ENCODE peak calls at places on chromosomes 12 and 14, in seven cellular contexts. M is breast epithelium, I is progenitor cell of endocrine pancreas, W is HFFc6, G is right lobe of liver, U is coronary artery, N is pancreas. F is an unnamed sample.

GRCh38 chr14:95353007-95353406 is 33.3 kb upstream of the CLMN start:
- DNase-seq in M (no peak), I (no peak), W (no peak), G (no peak), U (no peak), N (no peak), F (no peak)

GRCh38 chr14:88380405-88380804 is 5.1 kb upstream of the SPATA7 start:
- DNase-seq in M (no peak), I (no peak), W (no peak), G (no peak), U (no peak), N (no peak), F (no peak)

GRCh38 chr12:92431146-92431545 is 271.6 kb upstream of the PLEKHG7 start:
- DNase-seq in M (no peak), I (no peak), W (no peak), G (peak; percentile 27), U (no peak), N (no peak), F (no peak)

GRCh38 chr12:59570134-59570533 is 25.7 kb upstream of the SLC16A7 start:
- DNase-seq in M (no peak), I (no peak), W (peak; percentile 50), G (no peak), U (no peak), N (no peak), F (no peak)

GRCh38 chr14:52351561-52352491 is 37.7 kb downstream of the PTGER2 start:
- DNase-seq in M (no peak), I (no peak), W (peak; percentile 73), G (no peak), U (no peak), N (no peak), F (no peak)

GRCh38 chr14:52977798-52978197 is 26.9 kb upstream of the FERMT2 start:
- DNase-seq in M (no peak), I (no peak), W (no peak), G (no peak), U (no peak), N (peak; percentile 61), F (no peak)

GRCh38 chr12:132165584-132165983 is 21.3 kb downstream of the NOC4L start:
- DNase-seq in M (no peak), I (no peak), W (no peak), G (no peak), U (no peak), N (no peak), F (no peak)

GRCh38 chr14:31439554-31439953 is 17.8 kb downstream of the DTD2 start:
- DNase-seq in M (no peak), I (no peak), W (no peak), G (no peak), U (no peak), N (no peak), F (no peak)

GRCh38 chr12:113224955-113225354 is 3.7 kb downstream of the TPCN1 start:
- DNase-seq in M (no peak), I (no peak), W (no peak), G (no peak), U (no peak), N (no peak), F (no peak)

GRCh38 chr14:104967414-104968152 is 10.6 kb downstream of the AHNAK2 start:
- DNase-seq in M (no peak), I (no peak), W (no peak), G (no peak), U (no peak), N (peak; percentile 23), F (no peak)
- TF ChIP-seq CTCF in M (no peak), I (no peak), W (no peak), G (no peak), U (no peak), N (no peak), F (no peak)

GRCh38 chr12:42370013-42370412 is 44.0 kb downstream of the PPHLN1 start:
- DNase-seq in M (no peak), I (no peak), W (no peak), G (no peak), U (no peak), N (no peak), F (no peak)

GRCh38 chr12:42373669-42374068 is 47.7 kb downstream of the PPHLN1 start:
- DNase-seq in M (no peak), I (no peak), W (no peak), G (no peak), U (no peak), N (no peak), F (no peak)

DNA sequence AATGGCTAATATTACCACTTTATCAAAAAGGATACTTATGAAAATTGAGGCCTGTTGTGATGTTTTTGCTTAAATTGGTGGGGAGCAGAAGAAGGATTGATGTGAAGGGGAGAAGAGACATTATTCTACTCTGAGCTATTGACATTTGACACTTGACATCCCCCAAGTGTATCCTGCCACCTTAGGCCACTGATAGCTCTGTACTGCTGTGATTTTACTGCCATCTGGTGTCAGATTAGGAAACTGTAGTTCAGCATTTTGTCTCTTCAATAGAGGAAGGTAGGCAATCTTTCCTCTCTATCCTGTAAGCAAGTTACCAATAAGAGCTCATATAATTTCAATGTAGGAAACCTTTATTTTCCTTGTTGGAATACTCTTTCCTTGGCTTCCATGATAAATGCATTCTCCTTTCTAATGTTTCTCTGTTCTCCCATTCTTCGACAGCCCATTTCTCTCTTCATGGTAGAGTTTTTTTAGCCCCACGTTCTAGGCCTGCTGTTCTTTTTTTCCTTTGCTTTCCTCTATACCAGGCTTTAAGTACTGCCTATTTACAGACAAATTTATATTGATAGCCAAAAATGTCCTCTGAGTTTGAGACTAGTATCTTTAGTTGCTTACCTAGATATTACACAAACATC is 46.3 kb downstream of the PPHLN1 start:
- DNase-seq in M (no peak), I (no peak), W (peak; percentile 43), G (no peak), U (no peak), N (no peak), F (no peak)
- TF ChIP-seq CTCF in M (peak; percentile 42), I (peak; percentile 68), W (peak; percentile 86), G (peak; percentile 65), U (peak; percentile 45), N (no peak), F (peak; percentile 84)

GRCh38 chr14:61252354-61253063 is 28.6 kb downstream of the TMEM30B start:
- DNase-seq in M (peak; percentile 65), I (peak; percentile 54), W (peak; percentile 95), G (peak; percentile 47), U (no peak), N (peak; percentile 75), F (peak; percentile 24)
- TF ChIP-seq CTCF in M (peak; percentile 82), I (peak; percentile 87), W (peak; percentile 94), G (peak; percentile 86), U (peak; percentile 61), N (peak; percentile 37), F (peak; percentile 96)

GRCh38 chr12:84877340-84877739 is 35.3 kb downstream of the SLC6A15 start:
- DNase-seq in M (no peak), I (no peak), W (no peak), G (no peak), U (no peak), N (no peak), F (no peak)

GRCh38 chr12:84875241-84875640 is 37.4 kb downstream of the SLC6A15 start:
- DNase-seq in M (no peak), I (no peak), W (no peak), G (no peak), U (no peak), N (no peak), F (no peak)

GRCh38 chr12:84874125-84874824 is 38.3 kb downstream of the SLC6A15 start:
- DNase-seq in M (no peak), I (no peak), W (peak; percentile 57), G (no peak), U (no peak), N (no peak), F (no peak)

DNA sequence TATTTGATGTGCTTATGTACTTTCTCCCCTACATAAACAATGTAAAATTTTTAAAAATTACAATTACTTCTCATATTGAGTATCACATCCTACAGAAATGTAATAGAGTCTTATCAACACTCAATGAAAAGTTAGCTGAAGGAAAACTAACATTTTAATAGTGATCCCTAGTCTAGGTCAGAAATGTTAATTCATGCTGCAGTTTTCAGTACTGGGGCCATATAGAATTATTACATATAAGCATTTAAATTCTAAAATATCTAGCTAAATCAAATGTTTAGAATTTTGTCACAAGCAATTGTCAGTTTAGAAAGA is 37.8 kb downstream of the SLC6A15 start:
- DNase-seq in M (no peak), I (no peak), W (no peak), G (no peak), U (no peak), N (no peak), F (no peak)
- TF ChIP-seq CTCF in M (no peak), I (no peak), W (peak; percentile 36), G (no peak), U (no peak), N (no peak), F (no peak)

GRCh38 chr14:106694638-106695393 is 1168.4 kb downstream of the TMEM121 start:
- DNase-seq in M (no peak), I (no peak), W (no peak), G (no peak), U (no peak), N (no peak), F (no peak)
- TF ChIP-seq CTCF in M (no peak), I (no peak), W (no peak), G (peak; percentile 5), U (no peak), N (no peak), F (peak; percentile 30)

DNA sequence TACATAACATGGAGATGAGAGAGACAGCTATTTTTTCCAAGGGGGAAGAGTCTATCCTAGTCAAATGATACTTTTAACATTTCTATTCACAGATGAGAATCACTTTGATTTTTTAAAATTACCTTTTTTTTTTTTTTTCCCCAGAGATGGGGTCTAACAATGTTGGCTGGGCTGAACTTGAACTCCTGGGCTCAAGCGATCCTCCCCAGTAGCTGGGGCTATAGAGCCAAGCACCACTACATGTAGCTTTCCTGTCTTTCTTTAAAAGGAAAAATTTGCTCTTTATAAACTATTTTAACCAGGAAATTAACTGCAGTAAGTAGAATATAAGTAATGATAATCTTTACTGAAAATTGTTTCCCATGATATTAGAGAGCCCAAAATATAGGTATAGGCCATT is 3.3 kb downstream of the PRICKLE1 start:
- DNase-seq in M (no peak), I (no peak), W (no peak), G (no peak), U (no peak), N (no peak), F (no peak)
- TF ChIP-seq CTCF in M (no peak), I (no peak), W (peak; percentile 15), G (no peak), U (no peak), N (no peak), F (no peak)

DNA sequence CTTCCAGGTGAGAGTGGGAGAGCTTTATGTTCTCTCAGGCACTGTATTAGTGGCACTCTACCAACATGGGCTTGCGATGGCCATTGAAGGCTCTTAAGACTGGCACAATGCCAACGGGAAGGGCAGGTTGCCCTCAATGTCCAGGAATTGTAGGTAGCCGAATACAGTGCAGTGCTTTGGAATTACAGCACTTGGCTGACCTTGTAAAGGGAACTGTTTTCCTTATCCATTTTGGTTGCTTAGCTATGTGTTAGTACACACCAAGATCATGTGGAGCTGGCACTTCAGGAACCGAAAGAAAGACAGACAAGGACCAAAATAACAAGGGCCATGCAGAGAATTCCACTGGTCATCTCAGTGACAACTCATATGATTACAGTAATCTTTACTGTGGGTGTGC is 72.7 kb downstream of the DYRK2 start:
- DNase-seq in M (no peak), I (no peak), W (no peak), G (no peak), U (no peak), N (peak; percentile 56), F (no peak)
- TF ChIP-seq CTCF in M (no peak), I (no peak), W (no peak), G (no peak), U (no peak), N (no peak), F (no peak)

GRCh38 chr12:68016136-68016535 is 26.9 kb downstream of the IFNG-AS1 start:
- DNase-seq in M (no peak), I (no peak), W (no peak), G (no peak), U (no peak), N (no peak), F (no peak)
- TF ChIP-seq CTCF in M (no peak), I (no peak), W (no peak), G (no peak), U (no peak), N (no peak), F (no peak)

F was measured in D721Med.